ENCODE peak calls at places on chromosomes 1 and 21, in eight cellular contexts. M is A549, R is K562, Z is HL-60, N is HCT116, Q is Panc1, G is SK-N-SH, Y is HepG2. V is an unnamed sample.

GRCh38 chr1:94974824-94975223 is 47.9 kb upstream of the CNN3 start:
- DNase-seq in Y (no peak), Q (no peak), M (no peak), R (no peak), Z (no peak), G (no peak), N (no peak), V (no peak)

GRCh38 chr21:45767071-45768006 is 123.8 kb downstream of the PCBP3 start:
- DNase-seq in R (no peak), M (no peak), Z (no peak), Y (no peak), Q (no peak), N (no peak), G (peak), V (no peak)

GRCh38 chr1:184143449-184143848 is 91.9 kb downstream of the TSEN15 start:
- DNase-seq in N (no peak), M (no peak), Y (no peak), R (peak), Z (no peak), Q (no peak), G (no peak), V (peak)

GRCh38 chr1:215453440-215453839 is 113.7 kb upstream of the KCTD3 start:
- DNase-seq in G (no peak), Y (no peak), R (no peak), Z (no peak), Q (no peak), M (no peak), N (no peak), V (no peak)

GRCh38 chr1:155196103-155196892 is 11.4 kb downstream of the THBS3 start:
- DNase-seq in Y (no peak), G (no peak), R (no peak), Q (no peak), M (no peak), Z (no peak), N (no peak), V (peak)

GRCh38 chr1:197173571-197174482 is 27.4 kb upstream of the ASPM start:
- DNase-seq in Z (peak), N (no peak), R (no peak), M (peak), G (no peak), Q (no peak), Y (peak), V (no peak)

GRCh38 chr1:85911742-85912141 is 203.5 kb upstream of the ZNHIT6 start:
- DNase-seq in Z (no peak), Y (no peak), M (peak), R (no peak), N (peak), Q (peak), G (no peak), V (peak)

GRCh38 chr1:32627596-32628162 is 22.7 kb downstream of the ZBTB8OS start:
- DNase-seq in Z (no peak), M (no peak), G (no peak), Y (no peak), N (no peak), R (no peak), Q (no peak), V (no peak)

GRCh38 chr1:107803579-107803978 is 161.4 kb downstream of the VAV3 start:
- DNase-seq in Y (no peak), G (no peak), Z (no peak), Q (no peak), M (no peak), N (no peak), R (no peak), V (no peak)

GRCh38 chr1:43441894-43442632 is 11.7 kb downstream of the HYI start:
- DNase-seq in Q (no peak), N (no peak), G (no peak), M (no peak), Y (no peak), R (no peak), Z (no peak), V (no peak)

GRCh38 chr1:230587056-230587455 is 55.2 kb upstream of the COG2 start:
- DNase-seq in R (no peak), N (no peak), M (no peak), Z (no peak), G (no peak), Q (no peak), Y (no peak), V (no peak)

GRCh38 chr1:197685785-197686184 is 89.5 kb downstream of the DENND1B start:
- DNase-seq in M (no peak), R (no peak), Y (no peak), N (no peak), Z (no peak), G (no peak), Q (no peak), V (no peak)

GRCh38 chr21:44482581-44483287 is 27.4 kb downstream of the LRRC3 start:
- DNase-seq in N (no peak), Q (no peak), Z (no peak), M (peak), G (no peak), R (no peak), Y (peak), V (no peak)

GRCh38 chr1:103156966-103157365 is 48.6 kb upstream of the COL11A1 start:
- DNase-seq in G (no peak), M (no peak), R (no peak), Q (no peak), N (no peak), Y (no peak), Z (no peak), V (no peak)

GRCh38 chr1:22018583-22019559 is 17.4 kb downstream of the CELA3A start:
- DNase-seq in G (no peak), Y (no peak), Q (peak), M (peak), R (peak), N (no peak), Z (peak), V (peak)

DNA sequence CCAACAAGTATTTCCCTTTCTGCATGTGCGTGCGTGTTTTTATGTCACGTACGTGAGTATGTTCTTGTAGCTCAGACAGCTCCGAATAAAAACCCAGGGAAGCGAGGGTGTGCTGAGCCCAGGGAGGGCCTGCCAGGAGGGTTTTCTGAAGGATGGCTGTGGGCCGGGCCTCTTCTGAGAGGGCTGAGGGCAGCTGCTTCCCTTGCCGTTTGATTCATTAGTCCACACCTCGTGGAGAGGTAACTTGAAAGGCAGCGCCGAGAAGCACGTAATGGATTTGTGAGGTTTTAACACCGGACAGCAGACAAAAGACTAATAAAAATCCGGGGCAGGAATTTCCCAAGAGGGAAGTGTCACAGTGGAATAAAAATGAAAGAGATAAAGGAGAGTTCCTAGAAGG is 29.5 kb downstream of the CD247 start:
- DNase-seq in Z (no peak), Q (no peak), N (no peak), G (no peak), Y (no peak), M (no peak), R (no peak), V (peak)
- TF ChIP-seq REST in Z (no peak), Q (no peak), N (no peak), G (no peak), Y (no peak), M (no peak), R (no peak), V (no peak)

GRCh38 chr1:245512181-245512888 is 357.6 kb downstream of the KIF26B start:
- DNase-seq in N (no peak), Z (no peak), Q (no peak), G (peak), M (no peak), R (no peak), Y (no peak), V (no peak)
- TF ChIP-seq REST in N (no peak), Z (no peak), Q (no peak), G (no peak), M (no peak), R (no peak), Y (no peak), V (no peak)

GRCh38 chr1:239977414-239977813 is 114.3 kb upstream of the FMN2 start:
- DNase-seq in Z (no peak), Y (no peak), G (no peak), Q (no peak), M (no peak), N (no peak), R (no peak), V (no peak)

GRCh38 chr1:239979469-239979868 is 112.2 kb upstream of the FMN2 start:
- DNase-seq in M (no peak), Z (no peak), Q (no peak), N (no peak), Y (no peak), G (no peak), R (no peak), V (peak)

DNA sequence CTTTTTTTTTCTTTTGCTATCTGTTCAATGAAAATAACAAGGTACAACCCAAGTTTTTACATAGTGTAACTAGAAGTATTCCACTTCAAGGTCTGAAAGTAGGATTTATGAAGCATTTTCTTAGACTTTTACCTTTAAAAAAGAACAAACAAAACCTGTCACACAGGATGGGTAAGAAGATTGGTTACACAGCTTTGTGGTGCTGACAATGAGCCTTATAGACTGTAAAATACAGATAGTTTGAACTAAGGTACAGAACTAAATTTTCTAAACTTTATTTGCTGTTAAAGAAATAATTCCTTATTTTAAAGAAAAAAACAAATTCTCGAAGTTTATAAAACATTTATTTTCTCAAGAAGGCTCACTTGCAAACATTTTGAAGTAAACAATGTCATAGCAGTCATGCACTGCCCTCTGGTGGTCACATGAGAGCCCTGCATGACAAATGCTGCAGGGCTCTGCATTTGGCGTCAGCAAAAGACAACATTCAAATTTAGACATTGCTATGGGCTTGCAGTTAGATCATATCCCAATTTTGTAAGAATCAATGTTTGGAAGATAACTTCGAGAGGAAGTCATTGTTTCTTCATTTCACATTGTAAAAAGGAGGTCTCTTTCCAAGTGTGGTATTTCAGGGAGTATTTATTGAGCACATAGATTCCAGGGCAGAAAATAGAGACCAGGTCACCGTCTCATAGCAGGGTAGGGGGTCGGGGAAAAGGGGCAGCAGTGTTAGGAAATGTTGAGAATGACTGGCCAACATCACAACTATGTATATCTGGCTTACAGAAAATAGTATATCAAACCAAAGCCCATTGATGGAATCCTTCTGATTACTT is 115.3 kb upstream of the FMN2 start:
- DNase-seq in M (peak), Z (peak), Y (peak), N (peak), Q (peak), G (peak), R (peak), V (peak)
- TF ChIP-seq REST in M (no peak), Z (no peak), Y (no peak), N (no peak), Q (no peak), G (no peak), R (no peak), V (no peak)

GRCh38 chr1:47870480-47870879 is 126.7 kb downstream of the TRABD2B start:
- DNase-seq in Y (no peak), N (no peak), G (no peak), Z (no peak), R (no peak), M (no peak), Q (no peak), V (no peak)
- TF ChIP-seq REST in Y (no peak), N (no peak), G (no peak), Z (no peak), R (no peak), M (no peak), Q (no peak), V (no peak)

GRCh38 chr1:67713071-67713806 is 28.2 kb downstream of the GADD45A start:
- DNase-seq in R (peak), G (peak), M (peak), Y (peak), N (peak), Q (no peak), Z (no peak), V (no peak)
- TF ChIP-seq REST in R (no peak), G (peak), M (no peak), Y (no peak), N (no peak), Q (no peak), Z (no peak), V (no peak)

GRCh38 chr1:24898152-24898908 is 31.7 kb downstream of the RUNX3 start:
- DNase-seq in M (peak), Y (no peak), R (peak), Q (peak), N (peak), Z (peak), G (peak), V (peak)
- TF ChIP-seq REST in M (no peak), Y (no peak), R (no peak), Q (no peak), N (no peak), Z (no peak), G (no peak), V (no peak)

GRCh38 chr21:36472377-36472776 is 7.5 kb downstream of the CLDN14 start:
- DNase-seq in Y (no peak), Z (no peak), G (no peak), N (no peak), R (no peak), M (no peak), Q (no peak), V (no peak)

GRCh38 chr21:36474591-36474990 is 5.3 kb downstream of the CLDN14 start:
- DNase-seq in Y (no peak), M (no peak), R (no peak), N (no peak), Z (no peak), Q (no peak), G (no peak), V (no peak)

GRCh38 chr21:36470294-36470693 is 9.6 kb downstream of the CLDN14 start:
- DNase-seq in N (no peak), R (no peak), M (no peak), Q (no peak), Y (no peak), G (no peak), Z (no peak), V (peak)

GRCh38 chr21:36473203-36473602 is 6.7 kb downstream of the CLDN14 start:
- DNase-seq in Q (no peak), R (no peak), Y (no peak), M (no peak), G (no peak), Z (no peak), N (no peak), V (no peak)

DNA sequence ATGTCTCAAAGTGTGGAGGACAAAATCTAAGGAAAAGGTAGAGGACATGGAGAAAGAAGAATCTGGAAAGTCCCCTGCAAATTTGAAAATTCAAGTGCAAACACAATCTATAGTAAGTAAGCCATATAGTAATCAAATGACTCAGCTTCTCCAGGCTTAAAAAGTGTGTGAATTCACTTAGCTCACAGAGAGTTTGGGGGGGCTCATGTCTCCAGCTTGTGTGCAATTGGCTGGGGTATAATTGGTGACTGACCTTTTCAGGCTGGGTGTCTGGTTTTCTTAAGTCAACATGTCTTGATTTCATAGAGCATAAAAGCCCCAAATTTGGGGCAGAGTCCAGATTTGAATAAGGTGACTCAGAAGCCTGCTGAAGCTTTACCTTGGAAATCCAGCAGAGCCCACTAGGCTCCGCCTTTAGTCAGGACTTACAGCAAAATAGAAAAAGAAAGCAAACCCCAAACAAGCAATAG is 8.6 kb downstream of the CLDN14 start:
- DNase-seq in Y (peak), Q (no peak), Z (no peak), M (peak), G (no peak), N (no peak), R (no peak), V (no peak)
- TF ChIP-seq REST in Y (no peak), Q (no peak), Z (no peak), M (no peak), G (no peak), N (no peak), R (no peak), V (no peak)

GRCh38 chr1:161727343-161727924 is 6.1 kb downstream of the FCRLB start:
- DNase-seq in Q (no peak), Y (no peak), R (no peak), Z (peak), N (no peak), G (no peak), M (no peak), V (peak)
- TF ChIP-seq REST in Q (no peak), Y (no peak), R (peak), Z (no peak), N (no peak), G (no peak), M (no peak), V (no peak)

DNA sequence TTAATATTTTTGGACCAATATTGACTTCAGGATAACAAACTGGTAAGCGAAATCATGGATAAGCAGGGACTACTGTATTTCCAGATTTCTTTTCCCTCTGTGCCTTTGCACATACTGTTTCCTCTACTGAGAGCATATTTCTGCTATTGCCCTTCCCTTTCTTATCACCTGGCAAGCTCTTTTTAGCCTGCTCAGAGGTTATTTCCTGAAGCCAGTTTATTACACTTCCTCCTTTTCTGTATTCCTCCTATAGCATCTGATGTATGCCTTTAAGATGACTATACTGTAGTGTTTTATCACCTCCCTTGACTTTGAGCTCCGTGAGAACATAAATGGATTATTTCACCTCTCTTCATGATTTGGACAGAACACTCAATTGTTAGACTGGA is 49.0 kb downstream of the MAGI3 start:
- DNase-seq in R (no peak), Q (no peak), Y (no peak), M (no peak), G (no peak), Z (no peak), N (no peak), V (no peak)
- TF ChIP-seq REST in R (no peak), Q (no peak), Y (no peak), M (no peak), G (no peak), Z (no peak), N (no peak), V (no peak)

V was measured in GM23338.